ENCODE peak calls at places on chromosomes 6 and 20, in seven cellular contexts. V is gastrocnemius medialis, M is MM.1S, T is ovary, Z is sigmoid colon, G is HepG2, K is heart right ventricle. N is an unnamed sample.
A peak's percentile ranks its signal among the peaks of the same experiment; 100 is the strongest.

GRCh38 chr6:17519120-17519519 is 81.0 kb upstream of the FAM8A1 start:
- DNase-seq in V (no peak), M (no peak), T (no peak), Z (no peak), G (no peak), K (no peak), N (no peak)

GRCh38 chr6:41728954-41729353 is 6.5 kb downstream of the TFEB start:
- DNase-seq in V (no peak), M (no peak), T (no peak), Z (no peak), G (no peak), K (no peak), N (peak; percentile 37)

GRCh38 chr20:13649548-13649947 is 10.8 kb upstream of the TASP1 start:
- DNase-seq in V (peak; percentile 8), M (no peak), T (peak; percentile 64), Z (peak; percentile 76), G (no peak), K (peak; percentile 57), N (no peak)

GRCh38 chr6:100022847-100023246 is 28.8 kb upstream of the MCHR2 start:
- DNase-seq in V (no peak), M (no peak), T (no peak), Z (no peak), G (no peak), K (no peak), N (no peak)

GRCh38 chr20:51497542-51498467 is 44.7 kb downstream of the NFATC2 start:
- DNase-seq in V (peak; percentile 21), M (no peak), T (no peak), Z (no peak), G (no peak), K (peak; percentile 30), N (no peak)

GRCh38 chr6:144278659-144279314 is 6.3 kb upstream of the UTRN start:
- DNase-seq in V (no peak), M (no peak), T (no peak), Z (no peak), G (no peak), K (no peak), N (no peak)

GRCh38 chr6:74466572-74466971 is 739.3 kb downstream of the COL12A1 start:
- DNase-seq in V (no peak), M (no peak), T (no peak), Z (no peak), G (no peak), K (no peak), N (no peak)

GRCh38 chr6:108093781-108094180 is 19.2 kb upstream of the OSTM1 start:
- DNase-seq in V (no peak), M (no peak), T (no peak), Z (no peak), G (no peak), K (no peak), N (no peak)

GRCh38 chr6:42193491-42193894 is 1.3 kb downstream of the GUCA1B start:
- DNase-seq in V (no peak), M (no peak), T (no peak), Z (no peak), G (no peak), K (no peak), N (no peak)

GRCh38 chr6:36432151-36432633 is 10.5 kb downstream of the PXT1 start:
- DNase-seq in V (no peak), M (no peak), T (no peak), Z (no peak), G (no peak), K (no peak), N (no peak)

GRCh38 chr20:40797425-40797824 is 108.4 kb upstream of the MAFB start:
- DNase-seq in V (no peak), M (peak; percentile 27), T (no peak), Z (no peak), G (peak; percentile 41), K (no peak), N (no peak)

GRCh38 chr6:149125309-149125708 is 192.2 kb upstream of the TAB2 start:
- DNase-seq in V (no peak), M (no peak), T (no peak), Z (no peak), G (no peak), K (no peak), N (no peak)

GRCh38 chr20:19807901-19808300 is 49.8 kb downstream of the RIN2 start:
- DNase-seq in V (no peak), M (no peak), T (no peak), Z (peak; percentile 24), G (no peak), K (no peak), N (no peak)

GRCh38 chr20:19799325-19799724 is 41.3 kb downstream of the RIN2 start:
- DNase-seq in V (no peak), M (no peak), T (no peak), Z (no peak), G (no peak), K (no peak), N (no peak)

GRCh38 chr20:19806806-19807691 is 49.0 kb downstream of the RIN2 start:
- DNase-seq in V (no peak), M (no peak), T (no peak), Z (peak; percentile 21), G (no peak), K (no peak), N (no peak)

GRCh38 chr20:19802099-19802491 is 44.0 kb downstream of the RIN2 start:
- DNase-seq in V (no peak), M (no peak), T (no peak), Z (peak; percentile 54), G (no peak), K (no peak), N (no peak)

DNA sequence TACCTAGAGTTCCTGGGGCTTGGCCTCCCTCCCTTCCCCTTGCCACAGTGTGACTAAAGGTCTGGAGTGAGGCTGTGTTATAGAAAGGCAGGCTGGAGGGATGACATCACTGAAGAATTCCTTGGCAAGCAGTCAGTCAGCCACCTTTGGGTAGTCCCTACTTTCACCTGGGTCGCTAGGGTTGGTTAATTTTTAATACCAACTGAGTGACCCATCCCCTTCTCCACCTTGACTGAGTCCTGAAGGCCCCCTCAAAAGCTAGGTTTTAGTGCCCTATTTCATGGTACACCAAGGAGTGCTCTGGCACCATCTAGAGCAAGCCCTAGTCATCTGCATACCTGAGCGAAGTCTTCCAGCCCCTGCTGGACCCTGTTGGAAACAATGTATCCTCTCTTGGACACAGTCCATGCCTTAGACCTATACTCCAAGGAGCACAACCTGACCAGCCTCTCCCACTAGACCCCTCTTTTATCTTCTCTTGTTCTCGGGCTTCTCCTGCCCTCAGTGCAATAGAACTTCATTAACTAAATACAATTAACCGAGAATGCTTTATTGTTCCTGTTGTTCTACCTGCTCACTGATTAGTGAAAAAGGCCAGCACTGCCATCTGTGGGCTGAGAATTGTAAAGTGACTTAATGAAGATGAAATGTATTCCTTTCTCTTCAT is 44.6 kb downstream of the RIN2 start:
- DNase-seq in V (no peak), M (peak; percentile 72), T (no peak), Z (peak; percentile 10), G (peak; percentile 75), K (no peak), N (no peak)
- TF ChIP-seq CTCF in V (peak; percentile 34), M (peak; percentile 86), T (no peak), Z (no peak), G (peak; percentile 72), K (no peak), N (peak; percentile 15)

DNA sequence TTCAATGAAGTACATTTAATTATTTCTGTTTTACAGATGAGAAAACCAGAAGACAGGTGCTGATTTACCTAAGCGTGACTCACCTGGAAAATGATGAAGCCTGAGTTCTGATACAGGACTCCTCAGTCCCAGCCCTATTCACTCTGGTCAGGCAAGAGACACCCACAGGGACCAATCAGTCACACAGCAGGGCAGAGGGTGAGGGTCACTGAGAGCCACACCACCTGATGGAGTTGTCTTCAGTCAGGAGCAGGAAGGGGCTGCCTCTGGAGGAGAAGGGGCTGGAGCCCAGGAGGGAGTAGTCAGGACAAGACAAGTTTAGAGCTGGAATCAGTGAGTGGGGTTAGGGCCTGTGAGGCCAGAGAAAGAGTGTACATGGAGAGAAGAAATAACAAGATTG is 251.2 kb upstream of the MOCS1 start:
- DNase-seq in V (no peak), M (no peak), T (no peak), Z (no peak), G (no peak), K (no peak), N (no peak)
- H3K9me3 ChIP-seq in V (no peaks in the 10 kb centered on the region), M (no peaks in the 10 kb centered on the region), T (no peaks in the 10 kb centered on the region), Z (peaks cover 7% of the 10 kb centered on the region), G (peaks cover 56% of the 10 kb centered on the region), K (peaks cover 21% of the 10 kb centered on the region), N (peaks cover 5% of the 10 kb centered on the region)

GRCh38 chr6:5105146-5105545 is 20.0 kb downstream of the PPP1R3G start:
- DNase-seq in V (no peak), M (no peak), T (no peak), Z (peak; percentile 30), G (no peak), K (no peak), N (no peak)
- H3K4me3 ChIP-seq in V (no peak overlapping the region), M (no peak overlapping the region), T (no peak overlapping the region), Z (no peak overlapping the region), G (no peak overlapping the region), K (no peak overlapping the region), N (no peak overlapping the region)

DNA sequence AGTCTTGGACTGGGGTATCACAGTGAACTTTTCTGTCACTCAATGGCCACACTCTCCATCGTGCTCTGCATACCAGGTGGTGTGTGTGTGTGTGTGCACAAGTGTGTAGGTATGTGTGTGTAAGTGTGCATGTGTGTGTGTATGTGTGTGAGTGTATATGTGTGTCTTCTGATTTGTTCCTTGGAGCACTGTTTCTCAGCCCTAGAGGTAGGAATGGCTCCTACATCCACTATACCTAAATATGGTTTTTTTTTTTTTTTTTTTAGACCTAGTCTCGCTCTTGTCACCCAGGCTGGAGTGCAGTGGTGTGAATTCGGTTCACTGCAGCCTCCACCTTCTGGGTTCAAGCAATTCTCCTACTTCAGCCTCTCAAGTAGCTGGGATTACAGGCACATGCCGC is 236.6 kb downstream of the PHF3 start:
- DNase-seq in V (no peak), M (no peak), T (no peak), Z (no peak), G (no peak), K (no peak), N (no peak)
- TF ChIP-seq CTCF in V (no peak), M (no peak), T (no peak), Z (no peak), G (no peak), K (no peak), N (no peak)

GRCh38 chr6:7467007-7467897 is 74.2 kb upstream of the DSP start:
- DNase-seq in V (no peak), M (no peak), T (no peak), Z (no peak), G (peak; percentile 97), K (peak; percentile 16), N (no peak)

GRCh38 chr6:7463785-7464184 is 74.2 kb downstream of the RIOK1 start:
- DNase-seq in V (no peak), M (no peak), T (no peak), Z (no peak), G (peak; percentile 81), K (no peak), N (no peak)

GRCh38 chr6:7461416-7461815 is 71.8 kb downstream of the RIOK1 start:
- DNase-seq in V (no peak), M (no peak), T (no peak), Z (peak; percentile 1), G (no peak), K (no peak), N (no peak)
- H3K9me3 ChIP-seq in V (no peaks in the 10 kb centered on the region), M (no peaks in the 10 kb centered on the region), T (no peaks in the 10 kb centered on the region), Z (no peaks in the 10 kb centered on the region), G (no peaks in the 10 kb centered on the region), K (no peaks in the 10 kb centered on the region), N (no peaks in the 10 kb centered on the region)

GRCh38 chr20:46543959-46544358 is 6.5 kb downstream of the OCSTAMP start:
- DNase-seq in V (no peak), M (no peak), T (no peak), Z (no peak), G (no peak), K (no peak), N (no peak)
- H3K4me3 ChIP-seq in V (no peak overlapping the region), M (no peak overlapping the region), T (no peak overlapping the region), Z (no peak overlapping the region), G (no peak overlapping the region), K (no peak overlapping the region), N (no peak overlapping the region)

GRCh38 chr6:159037746-159038290 is 7.0 kb downstream of the TAGAP start:
- DNase-seq in V (no peak), M (no peak), T (no peak), Z (no peak), G (no peak), K (no peak), N (no peak)
- TF ChIP-seq CTCF in V (no peak), M (no peak), T (no peak), Z (no peak), G (no peak), K (no peak), N (no peak)